ENCODE peak calls at places on chromosomes 6 and 20, in ten cellular contexts. U is suprapubic skin; G is tibial artery; R is heart left ventricle; T is neuronal stem cell; E is MM.1S; H is Panc1; C is dorsolateral prefrontal cortex; M is RWPE1; W is effector memory CD4-positive, alpha-beta T cell. B is an unnamed sample.
A peak's percentile ranks its signal among the peaks of the same experiment; 100 is the strongest.

GRCh38 chr20:63554361-63555278 is 661 bp downstream of the FNDC11 start:
- DNase-seq in G (no peak), C (no peak), E (no peak), R (no peak), T (no peak), U (no peak), W (no peak), M (no peak), H (no peak), B (no peak)

GRCh38 chr6:32293695-32294094 is 69.8 kb upstream of the NOTCH4 start:
- DNase-seq in C (no peak), U (no peak), M (no peak), H (no peak), T (no peak), E (no peak), W (no peak), G (no peak), R (no peak), B (no peak)

GRCh38 chr6:36368921-36369880 is 18.3 kb downstream of the ETV7 start:
- DNase-seq in U (no peak), E (no peak), C (no peak), M (no peak), R (no peak), T (no peak), G (peak; percentile 23), W (no peak), H (no peak), B (no peak)

GRCh38 chr6:56115715-56116114 is 131.7 kb downstream of the COL21A1 start:
- DNase-seq in C (no peak), W (no peak), E (no peak), M (no peak), U (no peak), G (no peak), T (no peak), H (no peak), R (no peak), B (no peak)

GRCh38 chr6:41374618-41375590 is 39.5 kb downstream of the NCR2 start:
- DNase-seq in M (no peak), U (no peak), C (no peak), H (no peak), G (no peak), E (no peak), T (no peak), R (no peak), W (no peak), B (no peak)

GRCh38 chr20:48772183-48772976 is 55.4 kb downstream of the PREX1 start:
- DNase-seq in T (no peak), C (peak; percentile 38), M (no peak), H (no peak), G (peak; percentile 78), E (no peak), W (no peak), U (no peak), R (peak; percentile 51), B (peak; percentile 64)

GRCh38 chr20:41746635-41747034 is 128.5 kb upstream of the CHD6 start:
- DNase-seq in W (no peak), E (no peak), R (no peak), H (no peak), C (no peak), M (no peak), T (no peak), G (no peak), U (no peak), B (no peak)

GRCh38 chr20:24691901-24692351 is 222.5 kb downstream of the SYNDIG1 start:
- DNase-seq in T (no peak), G (peak; percentile 65), C (peak; percentile 4), E (no peak), H (no peak), M (no peak), W (no peak), U (peak; percentile 28), R (no peak), B (no peak)

GRCh38 chr20:62350629-62351422 is 16.3 kb downstream of the LAMA5 start:
- DNase-seq in W (no peak), R (no peak), H (no peak), T (no peak), M (peak; percentile 84), C (no peak), E (no peak), G (no peak), U (no peak), B (no peak)

GRCh38 chr20:17339000-17339399 is 112.2 kb downstream of the PCSK2 start:
- DNase-seq in G (no peak), E (no peak), H (no peak), T (no peak), R (no peak), C (no peak), U (no peak), W (no peak), M (no peak), B (no peak)
- H3K27ac ChIP-seq in G (no peak overlapping the region), E (no peak overlapping the region), H (no peak overlapping the region), T (no peak overlapping the region), R (no peak overlapping the region), C (no peak overlapping the region), U (no peak overlapping the region), W (no peak overlapping the region), M (no peak overlapping the region), B (no peak overlapping the region)

GRCh38 chr6:96014846-96015245 is 928 bp upstream of the FUT9 start:
- DNase-seq in H (no peak), G (no peak), R (no peak), E (no peak), U (no peak), T (no peak), M (no peak), W (no peak), C (peak; percentile 30), B (peak; percentile 7)
- H3K27ac ChIP-seq in H (no peak overlapping the region), G (no peak overlapping the region), R (no peak overlapping the region), E (no peak overlapping the region), U (no peak overlapping the region), T (peak overlapping the region; percentile 89), M (no peak overlapping the region), W (no peak overlapping the region), C (peak overlapping the region; percentile 92), B (peak overlapping the region; percentile 97)

DNA sequence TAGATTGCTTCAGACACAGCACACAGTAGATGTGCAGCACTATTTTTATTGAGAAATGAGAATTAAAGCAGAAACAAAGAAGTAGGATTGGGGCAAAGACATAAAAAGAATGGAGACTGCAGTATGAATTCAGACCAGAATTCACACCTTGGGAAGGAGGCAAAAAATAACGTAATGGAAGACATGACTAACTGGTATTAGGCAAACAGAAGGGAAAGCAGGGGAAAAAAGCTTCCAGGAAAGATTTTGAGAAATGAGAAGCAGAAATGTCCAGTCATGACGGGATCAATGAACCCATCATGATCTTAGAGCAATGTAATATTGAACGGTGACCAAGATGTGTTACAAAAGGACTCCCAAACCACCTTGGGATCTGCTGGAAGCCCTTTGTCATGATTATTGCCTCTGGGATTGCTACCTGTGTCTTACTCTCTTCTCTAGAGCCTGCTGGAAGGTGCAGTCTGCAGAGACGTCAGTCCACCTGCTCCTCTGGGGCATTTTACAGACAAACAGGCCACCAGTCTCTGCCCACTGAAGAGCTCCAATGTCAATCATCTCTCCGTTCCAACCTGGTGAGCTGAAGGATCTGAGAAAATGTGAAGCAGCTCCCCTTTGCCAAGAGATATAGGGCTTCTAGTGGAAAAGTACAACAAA is 8.7 kb downstream of the NUDT3 start:
- DNase-seq in R (no peak), C (no peak), E (no peak), G (no peak), M (no peak), T (no peak), U (no peak), H (no peak), W (no peak), B (no peak)
- H3K27ac ChIP-seq in R (peak overlapping the region; percentile 40), C (peak overlapping the region; percentile 40), E (no peak overlapping the region), G (peak overlapping the region; percentile 50), M (no peak overlapping the region), T (no peak overlapping the region), U (no peak overlapping the region), H (peak overlapping the region; percentile 14), W (no peak overlapping the region), B (peak overlapping the region; percentile 44)

DNA sequence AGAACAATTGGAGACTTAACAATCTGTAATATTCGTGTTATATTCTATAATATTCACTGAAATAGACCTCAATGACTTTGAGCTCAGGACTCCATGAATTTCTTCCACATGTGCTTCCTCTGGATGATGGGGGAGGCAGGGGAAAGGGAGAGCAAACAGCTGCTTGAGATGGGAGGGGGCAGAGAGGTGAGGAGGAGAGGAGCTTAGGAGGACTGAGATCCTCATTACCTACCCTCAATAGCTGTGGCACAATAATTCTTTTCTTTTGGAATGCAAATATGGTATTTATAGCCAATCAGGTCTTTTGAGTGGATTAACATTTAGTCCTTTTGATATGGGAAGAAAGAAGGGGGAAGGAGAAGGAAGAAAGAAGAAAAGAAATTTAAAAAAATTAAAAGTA is 64.1 kb upstream of the ZNF217 start:
- DNase-seq in T (no peak), R (no peak), M (no peak), C (no peak), G (no peak), H (no peak), W (no peak), E (no peak), U (no peak), B (no peak)
- H3K27ac ChIP-seq in T (no peak overlapping the region), R (no peak overlapping the region), M (no peak overlapping the region), C (no peak overlapping the region), G (peak overlapping the region; percentile 61), H (peak overlapping the region; percentile 100), W (peak overlapping the region; percentile 13), E (peak overlapping the region; percentile 98), U (peak overlapping the region; percentile 57), B (no peak overlapping the region)

GRCh38 chr6:34317172-34317477 is 68.3 kb upstream of the SMIM29 start:
- DNase-seq in T (no peak), E (peak; percentile 33), M (no peak), R (no peak), W (no peak), U (no peak), C (no peak), H (no peak), G (no peak), B (no peak)

GRCh38 chr6:34316442-34317171 is 67.8 kb upstream of the SMIM29 start:
- DNase-seq in W (no peak), H (no peak), E (peak; percentile 18), M (no peak), T (no peak), G (no peak), R (no peak), U (no peak), C (no peak), B (no peak)

GRCh38 chr6:34315256-34315655 is 66.5 kb upstream of the SMIM29 start:
- DNase-seq in G (no peak), M (no peak), E (peak; percentile 11), T (no peak), C (no peak), U (no peak), R (no peak), H (no peak), W (no peak), B (no peak)

GRCh38 chr6:34317882-34318491 is 69.2 kb upstream of the SMIM29 start:
- DNase-seq in T (no peak), G (no peak), C (no peak), U (no peak), H (no peak), M (no peak), R (no peak), E (no peak), W (no peak), B (no peak)

GRCh38 chr6:34315780-34316179 is 67.0 kb upstream of the SMIM29 start:
- DNase-seq in M (no peak), C (no peak), G (no peak), U (no peak), T (no peak), R (no peak), E (peak; percentile 53), H (no peak), W (no peak), B (no peak)
- H3K27ac ChIP-seq in M (no peak overlapping the region), C (no peak overlapping the region), G (no peak overlapping the region), U (no peak overlapping the region), T (no peak overlapping the region), R (no peak overlapping the region), E (peak overlapping the region; percentile 62), H (no peak overlapping the region), W (no peak overlapping the region), B (no peak overlapping the region)

B was measured in substantia nigra.